ENCODE peak calls at places on chromosomes 2 and 18, in six cellular contexts. Z is kidney epithelial cell, Q is glutamatergic neuron, K is astrocyte, H is BJ, U is MM.1S. E is an unnamed sample.

GRCh38 chr2:239544846-239545465 is 144.1 kb upstream of the HDAC4 start:
- DNase-seq in H (no peak), U (no peak), Q (peak), Z (no peak), K (no peak), E (no peak)

GRCh38 chr2:225738735-225739134 is 339.2 kb downstream of the NYAP2 start:
- DNase-seq in U (no peak), Q (no peak), K (no peak), H (no peak), Z (no peak), E (no peak)

GRCh38 chr2:17571681-17572080 is 31.2 kb downstream of the VSNL1 start:
- DNase-seq in Z (no peak), K (peak), Q (no peak), U (no peak), H (no peak), E (no peak)

GRCh38 chr2:212618636-212619035 is 80.0 kb upstream of the ERBB4 start:
- DNase-seq in U (no peak), Q (no peak), K (peak), H (no peak), Z (no peak), E (no peak)

GRCh38 chr2:121791801-121792221 is 36.4 kb downstream of the TSN start:
- DNase-seq in H (no peak), U (no peak), K (peak), Q (no peak), Z (no peak), E (no peak)

GRCh38 chr2:35462226-35462983 is 893.2 kb upstream of the CRIM1 start:
- DNase-seq in H (no peak), Q (no peak), K (peak), U (no peak), Z (peak), E (no peak)

GRCh38 chr2:241081643-241082337 is 20.3 kb downstream of the MTERF4 start:
- DNase-seq in H (no peak), U (no peak), Q (no peak), Z (no peak), K (no peak), E (no peak)

GRCh38 chr2:1590611-1591460 is 153.5 kb downstream of the PXDN start:
- DNase-seq in Q (peak), U (no peak), Z (no peak), H (no peak), K (no peak), E (no peak)

GRCh38 chr2:48572797-48573196 is 42.8 kb downstream of the STON1 start:
- DNase-seq in U (no peak), H (no peak), Z (no peak), K (no peak), Q (peak), E (no peak)

GRCh38 chr2:102806250-102806837 is 44.5 kb downstream of the TMEM182 start:
- DNase-seq in K (peak), Z (no peak), H (peak), Q (peak), U (peak), E (peak)

GRCh38 chr2:233801357-233802131 is 23.4 kb downstream of the MROH2A start:
- DNase-seq in H (no peak), Q (no peak), U (peak), Z (no peak), K (peak), E (no peak)

GRCh38 chr2:107809835-107810234 is 16.9 kb upstream of the RGPD4 start:
- DNase-seq in Q (no peak), U (no peak), K (no peak), Z (no peak), H (no peak), E (no peak)

GRCh38 chr18:2150566-2150965 is 420.7 kb downstream of the METTL4 start:
- DNase-seq in Q (no peak), H (no peak), Z (no peak), K (no peak), U (no peak), E (no peak)

GRCh38 chr2:165634282-165634681 is 159.8 kb downstream of the GALNT3 start:
- DNase-seq in Q (no peak), U (no peak), Z (no peak), K (peak), H (no peak), E (no peak)

GRCh38 chr2:112482309-112483046 is 522 bp downstream of the TTL start:
- DNase-seq in U (peak), Q (peak), Z (no peak), H (no peak), K (peak), E (peak)

GRCh38 chr2:151056870-151057269 is 204.8 kb downstream of the RBM43 start:
- DNase-seq in H (no peak), K (no peak), U (no peak), Z (no peak), Q (no peak), E (no peak)

GRCh38 chr18:46393230-46393629 is 263.8 kb downstream of the LOXHD1 start:
- DNase-seq in Z (no peak), H (no peak), Q (peak), U (no peak), K (no peak), E (no peak)

GRCh38 chr2:8565399-8566154 is 116.3 kb upstream of the ID2 start:
- DNase-seq in U (no peak), H (no peak), K (no peak), Q (no peak), Z (no peak), E (no peak)

GRCh38 chr2:12119841-12120240 is 373.4 kb downstream of the LPIN1 start:
- DNase-seq in Q (no peak), U (no peak), K (peak), H (no peak), Z (no peak), E (no peak)

GRCh38 chr18:67519582-67519981 is 3.1 kb upstream of the DSEL start:
- DNase-seq in Z (no peak), Q (no peak), U (no peak), K (peak), H (peak), E (no peak)

GRCh38 chr18:48022531-48023330 is 92.3 kb upstream of the SMAD2 start:
- DNase-seq in K (peak), Z (no peak), Q (no peak), U (peak), H (no peak), E (peak)

GRCh38 chr2:239930871-239931771 is 94.0 kb downstream of the NDUFA10 start:
- DNase-seq in K (no peak), H (no peak), Q (no peak), U (no peak), Z (no peak), E (no peak)

GRCh38 chr2:42929985-42930581 is 137.7 kb upstream of the HAAO start:
- DNase-seq in Z (no peak), H (no peak), Q (peak), U (no peak), K (peak), E (no peak)

GRCh38 chr2:170391018-170391417 is 213.1 kb downstream of the MYO3B start:
- DNase-seq in H (no peak), U (no peak), Q (no peak), K (no peak), Z (no peak), E (no peak)

GRCh38 chr2:170394988-170395387 is 217.0 kb downstream of the MYO3B start:
- DNase-seq in K (no peak), Q (no peak), H (no peak), Z (no peak), U (no peak), E (no peak)

GRCh38 chr2:170393861-170394498 is 216.0 kb downstream of the MYO3B start:
- DNase-seq in K (no peak), Z (no peak), Q (no peak), U (no peak), H (no peak), E (no peak)

GRCh38 chr2:170401187-170401586 is 223.2 kb downstream of the MYO3B start:
- DNase-seq in U (no peak), K (no peak), Q (no peak), Z (no peak), H (no peak), E (no peak)

DNA sequence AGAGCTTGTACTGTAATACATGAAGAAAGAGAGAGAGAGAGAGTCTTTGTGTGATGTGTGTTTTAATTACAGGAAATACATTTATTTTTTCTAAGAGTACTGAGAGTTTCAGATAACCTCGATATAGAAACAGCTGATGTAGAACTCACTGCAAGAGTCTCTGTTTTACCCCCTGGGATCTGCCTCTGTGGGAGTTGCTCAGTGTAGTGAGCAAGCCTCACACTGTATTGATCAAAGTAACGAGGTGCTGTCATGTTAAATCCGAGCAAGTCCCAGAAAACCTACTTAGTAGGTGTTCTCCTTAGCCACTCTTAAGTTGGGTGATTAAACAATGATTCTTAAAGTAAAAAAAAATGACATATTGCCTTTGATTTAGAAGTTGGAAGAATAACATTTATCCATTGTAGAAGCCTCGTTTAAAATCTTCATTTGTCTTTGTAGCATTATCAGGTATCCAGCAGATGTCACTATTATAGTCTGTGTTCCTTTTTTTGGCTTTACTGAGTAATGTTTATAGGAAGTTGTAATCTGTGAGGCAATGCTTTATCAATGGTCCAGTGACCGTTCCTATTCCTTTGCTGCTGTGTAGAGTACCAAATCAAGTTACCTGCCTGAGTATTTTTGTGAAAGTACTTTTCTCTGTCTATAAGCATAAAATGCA is 219.0 kb downstream of the MYO3B start:
- DNase-seq in H (no peak), Z (no peak), K (peak), U (peak), Q (no peak), E (peak)
- TF ChIP-seq CTCF in H (peak), Z (peak), K (peak), U (peak), Q (no peak), E (peak)

GRCh38 chr18:74546007-74546406 is 11.7 kb downstream of the CNDP1 start:
- DNase-seq in H (no peak), Q (no peak), K (no peak), U (no peak), Z (no peak), E (no peak)

GRCh38 chr18:74546751-74547530 is 12.6 kb downstream of the CNDP1 start:
- DNase-seq in U (no peak), H (peak), K (peak), Z (no peak), Q (no peak), E (no peak)

GRCh38 chr18:74551936-74552555 is 17.7 kb downstream of the CNDP1 start:
- DNase-seq in U (peak), Z (peak), Q (peak), K (peak), H (no peak), E (peak)

GRCh38 chr18:74550886-74551285 is 16.6 kb downstream of the CNDP1 start:
- DNase-seq in U (no peak), K (no peak), Z (no peak), Q (no peak), H (no peak), E (no peak)

GRCh38 chr18:74549591-74550104 is 15.3 kb downstream of the CNDP1 start:
- DNase-seq in H (no peak), K (no peak), U (no peak), Z (no peak), Q (no peak), E (no peak)
- TF ChIP-seq CTCF in H (no peak), K (no peak), U (no peak), Z (no peak), Q (no peak), E (no peak)

GRCh38 chr18:26617151-26617554 is 68.8 kb upstream of the KCTD1 start:
- DNase-seq in K (peak), H (peak), U (no peak), Q (no peak), Z (peak), E (no peak)
- TF ChIP-seq CTCF in K (no peak), H (no peak), U (no peak), Q (no peak), Z (no peak), E (no peak)

GRCh38 chr2:195318440-195319111 is 338.4 kb upstream of the SLC39A10 start:
- DNase-seq in U (peak), Z (no peak), Q (no peak), H (no peak), K (peak), E (peak)
- TF ChIP-seq CTCF in U (peak), Z (peak), Q (peak), H (peak), K (peak), E (peak)

GRCh38 chr2:58557166-58557565 is 316.0 kb upstream of the FANCL start:
- DNase-seq in Z (no peak), H (no peak), U (no peak), Q (no peak), K (no peak), E (no peak)

GRCh38 chr2:58558866-58559265 is 317.7 kb upstream of the FANCL start:
- DNase-seq in Z (no peak), U (no peak), Q (no peak), K (no peak), H (no peak), E (no peak)

GRCh38 chr2:58553522-58553921 is 312.4 kb upstream of the FANCL start:
- DNase-seq in Q (no peak), K (no peak), U (no peak), Z (no peak), H (no peak), E (no peak)

GRCh38 chr2:58553937-58554336 is 312.8 kb upstream of the FANCL start:
- DNase-seq in K (no peak), Q (no peak), Z (no peak), U (no peak), H (no peak), E (peak)
- TF ChIP-seq CTCF in K (no peak), Q (no peak), Z (peak), U (peak), H (peak), E (peak)

DNA sequence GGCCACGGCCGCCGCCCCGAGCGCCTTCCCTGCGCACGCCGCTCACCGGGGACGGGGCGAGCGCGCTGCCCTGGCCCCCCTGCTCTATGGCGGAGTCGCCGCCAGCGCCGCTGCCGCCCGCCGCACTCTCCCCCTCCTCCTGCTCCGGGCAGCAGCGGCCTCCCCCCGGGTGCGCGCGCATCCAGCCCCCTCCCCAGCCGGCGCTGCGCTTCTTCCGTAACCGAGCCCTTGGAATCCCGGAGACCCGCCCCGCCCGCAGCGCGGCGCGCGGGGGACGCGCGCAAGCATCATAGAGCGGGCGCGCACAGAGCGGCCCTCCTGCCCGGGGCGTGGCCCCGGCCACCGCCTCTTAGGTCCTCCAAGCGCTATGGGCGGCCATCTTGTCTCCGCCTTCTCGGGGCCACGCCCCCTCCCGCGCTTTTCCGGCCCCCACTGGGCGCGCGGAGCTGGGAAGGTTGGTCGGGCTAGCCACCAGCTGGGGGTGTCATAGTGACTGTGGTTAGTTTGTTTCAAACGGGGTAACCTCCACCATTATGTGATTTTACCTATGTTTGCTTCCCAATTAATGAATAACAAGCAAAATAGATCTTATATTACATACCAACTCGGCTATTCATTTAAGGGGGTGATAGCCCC is at the start of gene MBD2:
- DNase-seq in K (peak), Z (peak), U (peak), H (peak), Q (peak), E (peak)
- TF ChIP-seq CTCF in K (no peak), Z (peak), U (peak), H (peak), Q (no peak), E (peak)

DNA sequence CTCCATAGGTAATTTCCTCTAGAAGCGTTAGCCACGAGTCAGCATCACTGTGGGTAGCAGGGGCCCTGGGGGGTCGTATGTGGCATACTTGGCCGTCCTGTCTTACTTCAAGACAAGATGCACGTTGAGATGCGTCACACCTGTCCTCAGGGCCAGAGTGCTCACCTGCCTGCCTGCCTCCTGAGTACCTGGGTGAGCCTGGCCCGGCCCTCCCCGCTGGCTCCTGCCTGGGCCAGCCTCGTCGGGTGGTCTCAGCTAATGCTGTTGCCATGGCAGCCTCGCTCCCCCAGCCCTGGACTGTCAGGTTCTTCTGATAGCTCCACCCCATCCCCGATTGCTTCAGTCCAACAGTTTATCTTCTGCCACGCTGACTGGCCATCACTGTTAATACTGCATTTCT is 232.4 kb downstream of the GBX2 start:
- DNase-seq in H (no peak), K (no peak), Q (no peak), U (no peak), Z (no peak), E (no peak)
- TF ChIP-seq CTCF in H (no peak), K (no peak), Q (no peak), U (no peak), Z (no peak), E (no peak)

GRCh38 chr18:54647176-54647575 is 56.1 kb downstream of the DYNAP start:
- DNase-seq in U (peak), K (peak), H (no peak), Z (peak), Q (no peak), E (peak)
- TF ChIP-seq CTCF in U (peak), K (peak), H (peak), Z (peak), Q (no peak), E (peak)

GRCh38 chr2:134392689-134393476 is 139.0 kb downstream of the MGAT5 start:
- DNase-seq in Q (no peak), H (no peak), Z (no peak), U (no peak), K (peak), E (no peak)
- TF ChIP-seq CTCF in Q (no peak), H (no peak), Z (no peak), U (no peak), K (no peak), E (peak)

DNA sequence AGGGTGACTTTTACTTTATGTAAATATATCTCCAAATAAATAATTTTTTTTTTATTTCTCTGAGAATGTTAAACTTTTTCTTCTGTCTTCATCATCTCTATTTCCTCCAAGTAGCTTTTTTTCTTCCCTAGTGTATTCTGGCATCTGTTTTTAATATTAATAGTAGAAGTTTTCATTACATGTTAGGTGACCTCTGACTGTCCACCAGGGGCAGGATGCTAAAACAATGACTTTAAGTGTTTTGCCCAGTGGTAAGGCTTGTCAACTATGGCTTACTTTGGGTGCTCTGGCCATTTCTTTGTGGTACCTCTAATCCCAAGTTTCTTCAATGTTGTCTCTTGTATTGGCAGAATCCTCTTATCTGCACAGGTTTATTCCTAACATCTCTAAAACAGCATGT is 127.1 kb downstream of the SRBD1 start:
- DNase-seq in Q (no peak), H (no peak), U (no peak), K (no peak), Z (no peak), E (no peak)
- TF ChIP-seq CTCF in Q (peak), H (peak), U (peak), K (peak), Z (peak), E (no peak)

E was measured in GM13977.